ENCODE peak calls at places on chromosomes 4 and X, in six cellular contexts. M, H, T, U, C and Z are unnamed samples.
A peak's percentile ranks its signal among the peaks of the same experiment; 100 is the strongest.

GRCh38 chrX:120380699-120381098 is 18.8 kb downstream of the ATP1B4 start:
- DNase-seq in M (peak; percentile 67), H (no peak), T (no peak), U (no peak), C (no peak), Z (no peak)

GRCh38 chr4:159191989-159192388 is 89.1 kb downstream of the RAPGEF2 start:
- DNase-seq in M (peak; percentile 23), H (no peak), T (peak; percentile 88), U (no peak), C (no peak), Z (no peak)

GRCh38 chr4:181301735-181302380 is 941.3 kb upstream of the TENM3 start:
- DNase-seq in M (peak; percentile 34), H (no peak), T (peak; percentile 18), U (no peak), C (no peak), Z (no peak)

GRCh38 chr4:108834787-108835384 is 72.0 kb upstream of the ETNPPL start:
- DNase-seq in M (no peak), H (peak; percentile 11), T (peak; percentile 60), U (no peak), C (no peak), Z (no peak)

GRCh38 chr4:67875011-67875410 is 8.8 kb downstream of the TMPRSS11D start:
- DNase-seq in M (no peak), H (no peak), T (no peak), U (no peak), C (no peak), Z (no peak)

GRCh38 chr4:25654031-25654970 is 1.4 kb upstream of the SLC34A2 start:
- DNase-seq in M (no peak), H (no peak), T (peak; percentile 36), U (no peak), C (no peak), Z (no peak)

GRCh38 chr4:183434264-183435045 is 10.0 kb upstream of the CDKN2AIP start:
- DNase-seq in M (no peak), H (no peak), T (no peak), U (no peak), C (no peak), Z (no peak)

GRCh38 chr4:123418486-123418931 is 21.9 kb downstream of the SPRY1 start:
- DNase-seq in M (peak; percentile 84), H (peak; percentile 64), T (peak; percentile 96), U (no peak), C (no peak), Z (peak; percentile 22)

GRCh38 chr4:168557658-168558057 is 60.8 kb downstream of the PALLD start:
- DNase-seq in M (no peak), H (no peak), T (no peak), U (no peak), C (no peak), Z (no peak)

GRCh38 chr4:81807927-81808672 is 336.4 kb upstream of the RASGEF1B start:
- DNase-seq in M (no peak), H (no peak), T (no peak), U (no peak), C (no peak), Z (no peak)

GRCh38 chr4:101682946-101683345 is 107.6 kb upstream of the BANK1 start:
- DNase-seq in M (no peak), H (no peak), T (no peak), U (no peak), C (no peak), Z (no peak)

GRCh38 chr4:82560853-82561744 is 689 bp downstream of the TMEM150C start:
- DNase-seq in M (peak; percentile 11), H (no peak), T (no peak), U (no peak), C (no peak), Z (no peak)

GRCh38 chrX:109911046-109911445 is 91.9 kb upstream of the TMEM164 start:
- DNase-seq in M (no peak), H (no peak), T (no peak), U (no peak), C (no peak), Z (no peak)

GRCh38 chr4:157195374-157195773 is 25.2 kb upstream of the GRIA2 start:
- DNase-seq in M (no peak), H (no peak), T (no peak), U (no peak), C (no peak), Z (no peak)

GRCh38 chrX:4263005-4263404 is 549.6 kb upstream of the PRKX start:
- DNase-seq in M (peak; percentile 43), H (no peak), T (no peak), U (no peak), C (no peak), Z (no peak)

GRCh38 chr4:174201898-174202297 is 81.6 kb downstream of the FBXO8 start:
- DNase-seq in M (no peak), H (no peak), T (no peak), U (no peak), C (no peak), Z (no peak)

GRCh38 chrX:13014111-13015094 is 30.0 kb downstream of the FAM9C start:
- DNase-seq in M (no peak), H (no peak), T (peak; percentile 54), U (no peak), C (no peak), Z (no peak)